ENCODE peak calls at places on chromosomes 1 and 21, in six cellular contexts. One of them, this sample, is unnamed.

GRCh38 chr1:167273027-167273800 is 52.5 kb downstream of the POU2F1 start:
- DNase-seq in neuronal stem cell: no peak
- DNase-seq in IMR-90: peak
- DNase-seq in mesenchymal stem cell: peak
- DNase-seq in H1: no peak
- DNase-seq in mesendoderm: no peak
- DNase-seq in this sample: no peak

GRCh38 chr1:180188103-180188506 is 33.4 kb downstream of the QSOX1 start:
- DNase-seq in mesenchymal stem cell: peak
- DNase-seq in H1: peak
- DNase-seq in mesendoderm: peak
- DNase-seq in neuronal stem cell: peak
- DNase-seq in IMR-90: peak
- DNase-seq in this sample: peak

GRCh38 chr21:37642493-37642892 is 273.8 kb downstream of the KCNJ6 start:
- DNase-seq in mesendoderm: peak
- DNase-seq in neuronal stem cell: no peak
- DNase-seq in H1: no peak
- DNase-seq in IMR-90: no peak
- DNase-seq in mesenchymal stem cell: no peak
- DNase-seq in this sample: peak

GRCh38 chr1:38045431-38046332 is 911 bp downstream of the POU3F1 start:
- DNase-seq in IMR-90: no peak
- DNase-seq in mesenchymal stem cell: peak
- DNase-seq in H1: peak
- DNase-seq in neuronal stem cell: no peak
- DNase-seq in mesendoderm: peak
- DNase-seq in this sample: peak

GRCh38 chr21:36576441-36576840 is 96.5 kb upstream of the CLDN14 start:
- DNase-seq in mesenchymal stem cell: no peak
- DNase-seq in neuronal stem cell: no peak
- DNase-seq in mesendoderm: no peak
- DNase-seq in IMR-90: no peak
- DNase-seq in H1: no peak
- DNase-seq in this sample: no peak

GRCh38 chr1:64112281-64112680 is 91.1 kb upstream of the UBE2U start:
- DNase-seq in neuronal stem cell: no peak
- DNase-seq in IMR-90: peak
- DNase-seq in mesendoderm: no peak
- DNase-seq in mesenchymal stem cell: peak
- DNase-seq in H1: no peak
- DNase-seq in this sample: no peak

GRCh38 chr1:2238361-2239055 is 10.4 kb downstream of the SKI start:
- DNase-seq in IMR-90: no peak
- DNase-seq in neuronal stem cell: no peak
- DNase-seq in mesenchymal stem cell: no peak
- DNase-seq in H1: no peak
- DNase-seq in mesendoderm: no peak
- DNase-seq in this sample: no peak

GRCh38 chr1:166947398-166948043 is 27.8 kb downstream of the ILDR2 start:
- DNase-seq in mesenchymal stem cell: peak
- DNase-seq in mesendoderm: peak
- DNase-seq in IMR-90: peak
- DNase-seq in H1: peak
- DNase-seq in neuronal stem cell: peak
- DNase-seq in this sample: peak

GRCh38 chr21:27802816-27803475 is 836.1 kb upstream of the ADAMTS5 start:
- DNase-seq in H1: peak
- DNase-seq in IMR-90: peak
- DNase-seq in mesendoderm: peak
- DNase-seq in neuronal stem cell: peak
- DNase-seq in mesenchymal stem cell: no peak
- DNase-seq in this sample: peak

GRCh38 chr1:86950712-86951111 is 36.3 kb downstream of the HS2ST1 start:
- DNase-seq in neuronal stem cell: no peak
- DNase-seq in IMR-90: no peak
- DNase-seq in H1: no peak
- DNase-seq in mesenchymal stem cell: no peak
- DNase-seq in mesendoderm: no peak
- DNase-seq in this sample: no peak

GRCh38 chr1:42684139-42684538 is 1.9 kb downstream of the YBX1 start:
- DNase-seq in IMR-90: peak
- DNase-seq in mesendoderm: peak
- DNase-seq in neuronal stem cell: no peak
- DNase-seq in H1: no peak
- DNase-seq in mesenchymal stem cell: peak
- DNase-seq in this sample: no peak

GRCh38 chr1:197440730-197441129 is 172.7 kb downstream of the CRB1 start:
- DNase-seq in H1: no peak
- DNase-seq in mesenchymal stem cell: no peak
- DNase-seq in IMR-90: no peak
- DNase-seq in mesendoderm: no peak
- DNase-seq in neuronal stem cell: no peak
- DNase-seq in this sample: no peak

GRCh38 chr1:66752000-66752592 is at the start of gene DYNLT5:
- DNase-seq in H1: peak
- DNase-seq in IMR-90: peak
- DNase-seq in neuronal stem cell: peak
- DNase-seq in mesenchymal stem cell: peak
- DNase-seq in mesendoderm: peak
- DNase-seq in this sample: peak

GRCh38 chr1:88661188-88661587 is 22.9 kb upstream of the PKN2 start:
- DNase-seq in mesenchymal stem cell: no peak
- DNase-seq in IMR-90: no peak
- DNase-seq in H1: no peak
- DNase-seq in neuronal stem cell: no peak
- DNase-seq in mesendoderm: peak
- DNase-seq in this sample: no peak

GRCh38 chr1:89667691-89668090 is 34.8 kb downstream of the LRRC8C start:
- DNase-seq in mesendoderm: no peak
- DNase-seq in neuronal stem cell: no peak
- DNase-seq in H1: no peak
- DNase-seq in IMR-90: no peak
- DNase-seq in mesenchymal stem cell: no peak
- DNase-seq in this sample: no peak
- H2BK15ac ChIP-seq in mesendoderm: no peak
- H2BK15ac ChIP-seq in neuronal stem cell: no peak
- H2BK15ac ChIP-seq in H1: no peak
- H2BK15ac ChIP-seq in IMR-90: no peak
- H2BK15ac ChIP-seq in mesenchymal stem cell: no peak
- H2BK15ac ChIP-seq in this sample: no peak

GRCh38 chr1:16009030-16009460 is 5.0 kb downstream of the SRARP start:
- DNase-seq in IMR-90: peak
- DNase-seq in mesendoderm: peak
- DNase-seq in neuronal stem cell: peak
- DNase-seq in H1: peak
- DNase-seq in mesenchymal stem cell: peak
- DNase-seq in this sample: peak

GRCh38 chr1:16006552-16007485 is 2.8 kb downstream of the SRARP start:
- DNase-seq in IMR-90: peak
- DNase-seq in mesendoderm: peak
- DNase-seq in neuronal stem cell: no peak
- DNase-seq in mesenchymal stem cell: no peak
- DNase-seq in H1: no peak
- DNase-seq in this sample: peak

GRCh38 chr1:16007671-16008341 is 3.8 kb downstream of the SRARP start:
- DNase-seq in H1: no peak
- DNase-seq in mesenchymal stem cell: no peak
- DNase-seq in neuronal stem cell: no peak
- DNase-seq in IMR-90: no peak
- DNase-seq in mesendoderm: no peak
- DNase-seq in this sample: no peak

GRCh38 chr1:16005597-16005996 is 1.6 kb downstream of the SRARP start:
- DNase-seq in H1: no peak
- DNase-seq in mesendoderm: no peak
- DNase-seq in mesenchymal stem cell: no peak
- DNase-seq in IMR-90: no peak
- DNase-seq in neuronal stem cell: no peak
- DNase-seq in this sample: no peak

DNA sequence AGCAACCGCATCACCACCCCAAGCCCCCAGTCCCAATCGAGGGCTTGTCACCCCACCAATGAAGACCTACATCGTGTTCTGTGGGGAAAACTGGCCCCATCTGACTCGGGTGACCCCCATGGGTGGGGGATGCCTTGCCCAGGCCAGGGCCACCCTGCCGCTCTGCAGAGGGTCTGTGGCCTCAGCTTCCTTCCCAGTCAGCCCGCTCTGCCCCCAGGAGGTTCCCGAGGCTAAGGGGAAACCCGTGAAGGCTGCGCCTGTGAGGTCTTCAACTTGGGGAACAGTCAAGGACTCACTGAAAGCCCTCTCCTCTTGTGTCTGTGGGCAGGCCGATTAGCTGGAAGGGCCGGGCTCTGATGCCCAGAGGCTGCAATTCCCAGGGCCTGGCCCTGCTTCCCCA is 2.0 kb downstream of the SRARP start:
- DNase-seq in mesenchymal stem cell: no peak
- DNase-seq in H1: no peak
- DNase-seq in neuronal stem cell: no peak
- DNase-seq in mesendoderm: no peak
- DNase-seq in IMR-90: no peak
- DNase-seq in this sample: peak
- H2BK15ac ChIP-seq in mesenchymal stem cell: no peak
- H2BK15ac ChIP-seq in H1: no peak
- H2BK15ac ChIP-seq in neuronal stem cell: no peak
- H2BK15ac ChIP-seq in mesendoderm: no peak
- H2BK15ac ChIP-seq in IMR-90: no peak
- H2BK15ac ChIP-seq in this sample: no peak

GRCh38 chr21:28884976-28885852 is 107.5 kb downstream of the LTN1 start:
- DNase-seq in mesenchymal stem cell: peak
- DNase-seq in mesendoderm: peak
- DNase-seq in H1: peak
- DNase-seq in IMR-90: peak
- DNase-seq in neuronal stem cell: peak
- DNase-seq in this sample: peak

GRCh38 chr21:28883931-28884330 is 108.7 kb downstream of the LTN1 start:
- DNase-seq in IMR-90: no peak
- DNase-seq in neuronal stem cell: no peak
- DNase-seq in mesendoderm: no peak
- DNase-seq in mesenchymal stem cell: no peak
- DNase-seq in H1: no peak
- DNase-seq in this sample: no peak

GRCh38 chr21:28884481-28884880 is 108.2 kb downstream of the LTN1 start:
- DNase-seq in mesenchymal stem cell: no peak
- DNase-seq in IMR-90: peak
- DNase-seq in mesendoderm: peak
- DNase-seq in H1: no peak
- DNase-seq in neuronal stem cell: no peak
- DNase-seq in this sample: no peak

GRCh38 chr21:28882345-28882744 is 110.3 kb downstream of the LTN1 start:
- DNase-seq in mesendoderm: no peak
- DNase-seq in IMR-90: no peak
- DNase-seq in neuronal stem cell: no peak
- DNase-seq in H1: no peak
- DNase-seq in mesenchymal stem cell: no peak
- DNase-seq in this sample: no peak

DNA sequence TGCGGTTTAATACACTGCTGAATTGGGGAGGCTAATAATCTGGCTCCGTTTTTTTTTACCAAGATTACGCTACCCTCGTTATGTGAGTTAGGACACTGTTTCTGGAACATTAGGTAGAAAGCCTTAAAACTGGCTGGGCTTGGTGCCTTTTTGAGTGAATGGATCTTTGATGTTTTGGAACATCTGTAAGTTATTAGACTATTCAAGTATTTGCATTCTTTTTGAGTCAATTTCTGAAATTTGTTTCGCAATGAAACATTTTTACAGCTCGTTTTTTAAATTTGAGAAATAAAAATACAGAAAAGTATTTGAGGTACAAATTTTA is 106.9 kb downstream of the LTN1 start:
- DNase-seq in neuronal stem cell: no peak
- DNase-seq in IMR-90: no peak
- DNase-seq in mesendoderm: no peak
- DNase-seq in mesenchymal stem cell: no peak
- DNase-seq in H1: no peak
- DNase-seq in this sample: no peak
- H2BK15ac ChIP-seq in neuronal stem cell: no peak
- H2BK15ac ChIP-seq in IMR-90: no peak
- H2BK15ac ChIP-seq in mesendoderm: no peak
- H2BK15ac ChIP-seq in mesenchymal stem cell: no peak
- H2BK15ac ChIP-seq in H1: no peak
- H2BK15ac ChIP-seq in this sample: no peak

GRCh38 chr21:14116080-14116481 is 94.7 kb downstream of the LIPI start:
- DNase-seq in mesendoderm: no peak
- DNase-seq in IMR-90: no peak
- DNase-seq in H1: no peak
- DNase-seq in neuronal stem cell: no peak
- DNase-seq in mesenchymal stem cell: no peak
- DNase-seq in this sample: no peak
- H2BK15ac ChIP-seq in mesendoderm: no peak
- H2BK15ac ChIP-seq in IMR-90: no peak
- H2BK15ac ChIP-seq in H1: peak
- H2BK15ac ChIP-seq in neuronal stem cell: no peak
- H2BK15ac ChIP-seq in mesenchymal stem cell: no peak
- H2BK15ac ChIP-seq in this sample: no peak

DNA sequence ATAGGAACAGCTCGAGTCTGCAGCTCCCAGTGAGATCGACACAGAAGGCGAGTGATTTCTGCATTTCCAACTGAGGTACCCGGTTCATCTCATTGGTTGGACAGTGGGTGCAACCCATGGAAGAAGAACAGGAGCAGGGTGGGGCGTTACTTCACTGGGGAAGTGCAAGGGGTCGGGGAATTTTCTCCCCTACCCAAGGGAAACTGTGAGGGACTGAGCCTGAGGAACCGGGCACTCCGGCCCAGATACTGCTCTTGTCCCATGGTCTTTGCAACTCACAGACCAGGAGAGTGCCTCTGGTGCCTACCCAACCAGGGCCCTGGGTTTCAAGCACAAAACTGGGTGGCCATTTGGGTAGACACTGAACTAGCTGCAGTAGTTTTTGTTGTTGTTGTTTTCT is 307.1 kb downstream of the AMY1C start:
- DNase-seq in neuronal stem cell: no peak
- DNase-seq in mesendoderm: no peak
- DNase-seq in mesenchymal stem cell: no peak
- DNase-seq in IMR-90: no peak
- DNase-seq in H1: no peak
- DNase-seq in this sample: peak
- H2BK15ac ChIP-seq in neuronal stem cell: no peak
- H2BK15ac ChIP-seq in mesendoderm: no peak
- H2BK15ac ChIP-seq in mesenchymal stem cell: no peak
- H2BK15ac ChIP-seq in IMR-90: no peak
- H2BK15ac ChIP-seq in H1: no peak
- H2BK15ac ChIP-seq in this sample: no peak

GRCh38 chr1:169392406-169392805 is 24.4 kb downstream of the BLZF1 start:
- DNase-seq in mesenchymal stem cell: no peak
- DNase-seq in IMR-90: no peak
- DNase-seq in mesendoderm: peak
- DNase-seq in neuronal stem cell: no peak
- DNase-seq in H1: no peak
- DNase-seq in this sample: no peak

GRCh38 chr1:169395956-169396355 is 28.0 kb downstream of the BLZF1 start:
- DNase-seq in mesenchymal stem cell: no peak
- DNase-seq in H1: no peak
- DNase-seq in IMR-90: no peak
- DNase-seq in mesendoderm: no peak
- DNase-seq in neuronal stem cell: no peak
- DNase-seq in this sample: no peak

GRCh38 chr1:169387383-169387782 is 19.4 kb downstream of the BLZF1 start:
- DNase-seq in neuronal stem cell: no peak
- DNase-seq in mesenchymal stem cell: no peak
- DNase-seq in mesendoderm: no peak
- DNase-seq in IMR-90: no peak
- DNase-seq in H1: no peak
- DNase-seq in this sample: no peak

GRCh38 chr1:169390303-169390702 is 22.3 kb downstream of the BLZF1 start:
- DNase-seq in H1: no peak
- DNase-seq in IMR-90: no peak
- DNase-seq in neuronal stem cell: no peak
- DNase-seq in mesendoderm: no peak
- DNase-seq in mesenchymal stem cell: no peak
- DNase-seq in this sample: no peak
- H2BK15ac ChIP-seq in H1: no peak
- H2BK15ac ChIP-seq in IMR-90: no peak
- H2BK15ac ChIP-seq in neuronal stem cell: no peak
- H2BK15ac ChIP-seq in mesendoderm: no peak
- H2BK15ac ChIP-seq in mesenchymal stem cell: no peak
- H2BK15ac ChIP-seq in this sample: no peak